ENCODE peak calls at places on chromosomes 3 and 15, in four cellular contexts. One of them, this sample, is unnamed.

GRCh38 chr3:36941162-36941561 is 3.7 kb downstream of the TRANK1 start:
- DNase-seq in GM12878: no peak
- DNase-seq in SK-N-SH: no peak
- DNase-seq in H1: no peak
- DNase-seq in this sample: no peak

GRCh38 chr15:73599934-73600333 is 33.3 kb downstream of the NPTN start:
- DNase-seq in SK-N-SH: no peak
- DNase-seq in GM12878: no peak
- DNase-seq in H1: no peak
- DNase-seq in this sample: no peak

GRCh38 chr3:121976727-121977126 is 45.3 kb downstream of the ILDR1 start:
- DNase-seq in SK-N-SH: no peak
- DNase-seq in H1: no peak
- DNase-seq in GM12878: no peak
- DNase-seq in this sample: no peak

GRCh38 chr3:168807426-168807825 is 711.7 kb upstream of the GOLIM4 start:
- DNase-seq in GM12878: no peak
- DNase-seq in H1: no peak
- DNase-seq in SK-N-SH: no peak
- DNase-seq in this sample: no peak

GRCh38 chr15:45729146-45729545 is 94.3 kb downstream of the SQOR start:
- DNase-seq in GM12878: no peak
- DNase-seq in SK-N-SH: no peak
- DNase-seq in H1: no peak
- DNase-seq in this sample: no peak

GRCh38 chr15:33200444-33200843 is 5.9 kb upstream of the FMN1 start:
- DNase-seq in GM12878: no peak
- DNase-seq in H1: no peak
- DNase-seq in SK-N-SH: no peak
- DNase-seq in this sample: peak

GRCh38 chr3:126270145-126270811 is 86.9 kb downstream of the KLF15 start:
- DNase-seq in SK-N-SH: no peak
- DNase-seq in GM12878: no peak
- DNase-seq in H1: no peak
- DNase-seq in this sample: no peak

GRCh38 chr3:173891272-173892100 is 493.9 kb downstream of the NLGN1 start:
- DNase-seq in SK-N-SH: no peak
- DNase-seq in H1: no peak
- DNase-seq in GM12878: no peak
- DNase-seq in this sample: no peak

GRCh38 chr3:171183042-171183441 is 156.5 kb upstream of the SLC2A2 start:
- DNase-seq in SK-N-SH: no peak
- DNase-seq in H1: no peak
- DNase-seq in GM12878: no peak
- DNase-seq in this sample: peak

GRCh38 chr15:35477853-35478252 is 68.1 kb downstream of the DPH6 start:
- DNase-seq in SK-N-SH: peak
- DNase-seq in H1: no peak
- DNase-seq in GM12878: no peak
- DNase-seq in this sample: no peak

GRCh38 chr3:120850326-120851295 is 57.4 kb upstream of the STXBP5L start:
- DNase-seq in GM12878: no peak
- DNase-seq in H1: no peak
- DNase-seq in SK-N-SH: no peak
- DNase-seq in this sample: no peak

GRCh38 chr3:107542665-107543064 is 19.9 kb downstream of the BBX start:
- DNase-seq in SK-N-SH: no peak
- DNase-seq in GM12878: no peak
- DNase-seq in H1: no peak
- DNase-seq in this sample: no peak

GRCh38 chr15:31489281-31489680 is 162.6 kb downstream of the KLF13 start:
- DNase-seq in H1: no peak
- DNase-seq in SK-N-SH: no peak
- DNase-seq in GM12878: no peak
- DNase-seq in this sample: no peak

GRCh38 chr3:62999158-62999557 is 123.9 kb upstream of the CADPS start:
- DNase-seq in H1: no peak
- DNase-seq in GM12878: no peak
- DNase-seq in SK-N-SH: no peak
- DNase-seq in this sample: no peak

GRCh38 chr3:9409981-9410849 is 12.8 kb downstream of the SETD5 start:
- DNase-seq in SK-N-SH: no peak
- DNase-seq in GM12878: no peak
- DNase-seq in H1: no peak
- DNase-seq in this sample: no peak

GRCh38 chr15:54345301-54345700 is 367.1 kb downstream of the UNC13C start:
- DNase-seq in GM12878: no peak
- DNase-seq in SK-N-SH: no peak
- DNase-seq in H1: no peak
- DNase-seq in this sample: no peak

GRCh38 chr15:66800584-66801235 is 98.7 kb downstream of the SMAD6 start:
- DNase-seq in H1: no peak
- DNase-seq in SK-N-SH: no peak
- DNase-seq in GM12878: no peak
- DNase-seq in this sample: no peak

GRCh38 chr15:33425149-33425548 is 114.4 kb downstream of the RYR3 start:
- DNase-seq in H1: no peak
- DNase-seq in GM12878: no peak
- DNase-seq in SK-N-SH: no peak
- DNase-seq in this sample: no peak

GRCh38 chr3:125119752-125120369 is 64.1 kb upstream of the HEG1 start:
- DNase-seq in SK-N-SH: no peak
- DNase-seq in GM12878: peak
- DNase-seq in H1: no peak
- DNase-seq in this sample: no peak

GRCh38 chr15:48352474-48353072 is 21.3 kb downstream of the DUT start:
- DNase-seq in GM12878: no peak
- DNase-seq in SK-N-SH: peak
- DNase-seq in H1: peak
- DNase-seq in this sample: peak

GRCh38 chr15:51382787-51383186 is 41.3 kb downstream of the GLDN start:
- DNase-seq in SK-N-SH: peak
- DNase-seq in H1: no peak
- DNase-seq in GM12878: no peak
- DNase-seq in this sample: peak

GRCh38 chr3:129560269-129560787 is 17.4 kb downstream of the H1-8 start:
- DNase-seq in SK-N-SH: peak
- DNase-seq in GM12878: no peak
- DNase-seq in H1: no peak
- DNase-seq in this sample: no peak

DNA sequence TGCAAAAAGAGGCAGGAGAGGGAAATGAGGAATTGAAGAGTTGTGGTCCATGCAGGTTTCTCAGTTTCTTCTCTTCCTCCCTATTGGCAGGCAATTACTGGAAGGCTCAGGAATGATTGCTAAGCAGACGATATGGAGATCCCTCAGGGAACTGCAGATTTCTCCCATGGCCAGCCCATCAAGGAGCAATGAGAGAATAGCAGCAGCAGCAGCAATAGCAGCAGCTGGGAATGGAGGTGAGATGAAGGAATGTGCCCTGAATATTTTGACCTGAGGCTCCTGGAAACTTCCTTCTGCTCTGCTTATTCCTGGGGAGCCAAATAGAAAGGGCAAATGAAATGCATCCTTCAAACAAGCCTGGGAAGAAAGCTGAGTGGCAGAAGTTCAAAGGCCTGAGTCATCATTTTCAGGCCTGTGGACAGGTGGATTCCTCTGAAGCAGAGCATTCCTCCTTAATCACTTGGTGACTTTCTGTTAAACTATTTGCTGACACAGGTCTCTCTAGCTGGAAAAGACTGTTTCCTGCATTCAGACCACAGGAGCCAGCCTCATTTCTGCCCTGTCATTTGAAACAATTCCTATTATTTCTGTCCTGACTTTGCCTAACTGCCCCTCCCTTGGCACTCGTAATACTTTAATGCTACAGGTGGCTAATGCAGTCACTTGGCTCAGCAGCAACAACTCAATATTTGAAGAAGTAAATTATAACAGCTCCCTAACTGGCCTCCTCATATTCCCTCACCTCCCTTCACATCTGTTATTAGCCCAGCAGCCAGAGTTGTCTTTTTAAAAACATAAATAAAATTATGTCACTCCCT is 146.9 kb upstream of the GADL1 start:
- DNase-seq in H1: peak
- DNase-seq in SK-N-SH: no peak
- DNase-seq in GM12878: no peak
- DNase-seq in this sample: peak
- TF ChIP-seq SIN3A in H1: no peak
- TF ChIP-seq SIN3A in SK-N-SH: no peak
- TF ChIP-seq SIN3A in GM12878: no peak
- TF ChIP-seq SIN3A in this sample: no peak

DNA sequence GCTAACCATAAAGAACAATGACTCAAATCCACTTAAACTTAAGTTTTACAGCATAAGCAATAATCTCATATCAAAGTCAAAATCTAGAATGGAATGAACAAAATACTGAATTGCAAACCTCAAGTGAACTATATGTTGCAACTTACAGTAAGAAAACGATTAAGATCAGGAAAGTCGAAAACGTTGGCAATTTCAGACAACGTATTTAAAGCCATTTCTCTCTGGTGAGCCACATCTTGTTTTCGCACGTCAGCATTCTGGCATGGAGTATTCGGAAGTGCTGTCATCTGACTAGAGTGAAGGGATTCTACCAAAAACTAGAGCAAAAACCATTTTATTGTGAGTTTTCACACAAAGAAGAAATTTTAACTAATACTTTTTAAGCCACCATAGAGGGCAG is 28.5 kb downstream of the ATR start:
- DNase-seq in GM12878: no peak
- DNase-seq in SK-N-SH: no peak
- DNase-seq in H1: no peak
- DNase-seq in this sample: no peak
- TF ChIP-seq TCF12 in GM12878: no peak
- TF ChIP-seq TCF12 in SK-N-SH: no peak
- TF ChIP-seq TCF12 in H1: no peak
- TF ChIP-seq TCF12 in this sample: no peak

DNA sequence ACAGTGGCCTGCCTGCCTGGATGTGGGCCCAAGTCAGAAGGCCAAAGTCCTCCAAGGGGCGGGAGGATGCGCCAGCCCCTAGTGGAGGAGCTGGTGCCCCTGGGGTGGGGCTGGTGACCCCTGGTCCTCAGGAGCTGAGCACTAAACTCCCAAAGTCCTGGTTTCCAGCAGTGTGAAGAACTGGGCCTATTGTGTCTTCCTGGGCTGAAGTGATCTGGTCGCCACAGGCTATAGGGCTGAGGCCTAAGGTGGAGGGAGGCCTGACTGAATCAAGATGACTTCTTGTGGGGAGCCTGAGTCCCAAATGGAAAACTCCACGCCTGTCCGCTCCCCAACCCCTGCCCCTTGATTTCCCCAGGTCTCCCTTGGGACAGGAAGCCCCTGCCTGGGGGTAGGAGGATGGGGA is 775 bp upstream of the FES start:
- DNase-seq in SK-N-SH: no peak
- DNase-seq in H1: no peak
- DNase-seq in GM12878: no peak
- DNase-seq in this sample: no peak
- TF ChIP-seq SIN3A in SK-N-SH: no peak
- TF ChIP-seq SIN3A in H1: no peak
- TF ChIP-seq SIN3A in GM12878: no peak
- TF ChIP-seq SIN3A in this sample: no peak

GRCh38 chr3:190877925-190878324 is 15.4 kb upstream of the GMNC start:
- DNase-seq in SK-N-SH: peak
- DNase-seq in H1: no peak
- DNase-seq in GM12878: no peak
- DNase-seq in this sample: no peak
- TF ChIP-seq TCF12 in SK-N-SH: no peak
- TF ChIP-seq TCF12 in H1: no peak
- TF ChIP-seq TCF12 in GM12878: no peak
- TF ChIP-seq TCF12 in this sample: no peak

GRCh38 chr3:112637700-112638099 is 3.2 kb downstream of the CCDC80 start:
- DNase-seq in SK-N-SH: no peak
- DNase-seq in GM12878: no peak
- DNase-seq in H1: no peak
- DNase-seq in this sample: no peak
- TF ChIP-seq SIN3A in SK-N-SH: no peak
- TF ChIP-seq SIN3A in GM12878: no peak
- TF ChIP-seq SIN3A in H1: no peak
- TF ChIP-seq SIN3A in this sample: no peak